ENCODE peak calls at places on chromosomes 5 and 9, in six cellular contexts. One of them, this sample, is unnamed.

GRCh38 chr5:76709762-76710161 is 6.2 kb upstream of the F2R start:
- DNase-seq in CD4-positive, CD25-positive, alpha-beta regulatory T cell: no peak
- DNase-seq in keratinocyte: no peak
- DNase-seq in prostate gland: no peak
- DNase-seq in SK-N-SH: no peak
- DNase-seq in CD8-positive, alpha-beta memory T cell: no peak
- DNase-seq in this sample: no peak

GRCh38 chr5:134073404-134073803 is 41.1 kb upstream of the TCF7 start:
- DNase-seq in CD4-positive, CD25-positive, alpha-beta regulatory T cell: no peak
- DNase-seq in keratinocyte: no peak
- DNase-seq in prostate gland: no peak
- DNase-seq in SK-N-SH: no peak
- DNase-seq in CD8-positive, alpha-beta memory T cell: no peak
- DNase-seq in this sample: no peak

GRCh38 chr9:22084336-22085035 is 75.4 kb upstream of the CDKN2B start:
- DNase-seq in CD4-positive, CD25-positive, alpha-beta regulatory T cell: no peak
- DNase-seq in keratinocyte: no peak
- DNase-seq in prostate gland: no peak
- DNase-seq in SK-N-SH: no peak
- DNase-seq in CD8-positive, alpha-beta memory T cell: no peak
- DNase-seq in this sample: no peak

GRCh38 chr5:143427122-143427735 is 23.7 kb upstream of the NR3C1 start:
- DNase-seq in CD4-positive, CD25-positive, alpha-beta regulatory T cell: no peak
- DNase-seq in keratinocyte: no peak
- DNase-seq in prostate gland: no peak
- DNase-seq in SK-N-SH: no peak
- DNase-seq in CD8-positive, alpha-beta memory T cell: no peak
- DNase-seq in this sample: no peak

GRCh38 chr9:87420884-87421283 is 76.8 kb upstream of the DAPK1 start:
- DNase-seq in CD4-positive, CD25-positive, alpha-beta regulatory T cell: no peak
- DNase-seq in keratinocyte: no peak
- DNase-seq in prostate gland: no peak
- DNase-seq in SK-N-SH: no peak
- DNase-seq in CD8-positive, alpha-beta memory T cell: no peak
- DNase-seq in this sample: no peak

GRCh38 chr9:32579706-32580331 is 6.9 kb upstream of the NDUFB6 start:
- DNase-seq in CD4-positive, CD25-positive, alpha-beta regulatory T cell: peak
- DNase-seq in keratinocyte: peak
- DNase-seq in prostate gland: peak
- DNase-seq in SK-N-SH: peak
- DNase-seq in CD8-positive, alpha-beta memory T cell: peak
- DNase-seq in this sample: peak

GRCh38 chr9:99922711-99923030 is 16.2 kb downstream of the STX17 start:
- DNase-seq in CD4-positive, CD25-positive, alpha-beta regulatory T cell: no peak
- DNase-seq in keratinocyte: no peak
- DNase-seq in prostate gland: no peak
- DNase-seq in SK-N-SH: no peak
- DNase-seq in CD8-positive, alpha-beta memory T cell: no peak
- DNase-seq in this sample: no peak

GRCh38 chr9:25990376-25990775 is 312.1 kb upstream of the TUSC1 start:
- DNase-seq in CD4-positive, CD25-positive, alpha-beta regulatory T cell: no peak
- DNase-seq in keratinocyte: no peak
- DNase-seq in prostate gland: no peak
- DNase-seq in SK-N-SH: no peak
- DNase-seq in CD8-positive, alpha-beta memory T cell: no peak
- DNase-seq in this sample: no peak

GRCh38 chr9:129597355-129598088 is 23.4 kb downstream of the C9orf50 start:
- DNase-seq in CD4-positive, CD25-positive, alpha-beta regulatory T cell: peak
- DNase-seq in keratinocyte: no peak
- DNase-seq in prostate gland: peak
- DNase-seq in SK-N-SH: peak
- DNase-seq in CD8-positive, alpha-beta memory T cell: peak
- DNase-seq in this sample: peak

GRCh38 chr9:87140605-87141109 is 193.4 kb upstream of the GAS1 start:
- DNase-seq in CD4-positive, CD25-positive, alpha-beta regulatory T cell: no peak
- DNase-seq in keratinocyte: no peak
- DNase-seq in prostate gland: no peak
- DNase-seq in SK-N-SH: no peak
- DNase-seq in CD8-positive, alpha-beta memory T cell: no peak
- DNase-seq in this sample: no peak

GRCh38 chr9:132485454-132485853 is 75.4 kb downstream of the CFAP77 start:
- DNase-seq in CD4-positive, CD25-positive, alpha-beta regulatory T cell: no peak
- DNase-seq in keratinocyte: no peak
- DNase-seq in prostate gland: no peak
- DNase-seq in SK-N-SH: no peak
- DNase-seq in CD8-positive, alpha-beta memory T cell: no peak
- DNase-seq in this sample: no peak

GRCh38 chr9:32716955-32717354 is 66.4 kb upstream of the TMEM215 start:
- DNase-seq in CD4-positive, CD25-positive, alpha-beta regulatory T cell: no peak
- DNase-seq in keratinocyte: no peak
- DNase-seq in prostate gland: no peak
- DNase-seq in SK-N-SH: no peak
- DNase-seq in CD8-positive, alpha-beta memory T cell: no peak
- DNase-seq in this sample: no peak

GRCh38 chr5:94361832-94362754 is 256.3 kb downstream of the KIAA0825 start:
- DNase-seq in CD4-positive, CD25-positive, alpha-beta regulatory T cell: no peak
- DNase-seq in keratinocyte: peak
- DNase-seq in prostate gland: no peak
- DNase-seq in SK-N-SH: no peak
- DNase-seq in CD8-positive, alpha-beta memory T cell: no peak
- DNase-seq in this sample: no peak

GRCh38 chr5:116013931-116014330 is 18.3 kb upstream of the ARL14EPL start:
- DNase-seq in CD4-positive, CD25-positive, alpha-beta regulatory T cell: no peak
- DNase-seq in keratinocyte: no peak
- DNase-seq in prostate gland: no peak
- DNase-seq in SK-N-SH: no peak
- DNase-seq in CD8-positive, alpha-beta memory T cell: no peak
- DNase-seq in this sample: no peak

GRCh38 chr5:77138981-77139380 is 51.9 kb upstream of the ZBED3 start:
- DNase-seq in CD4-positive, CD25-positive, alpha-beta regulatory T cell: no peak
- DNase-seq in keratinocyte: no peak
- DNase-seq in prostate gland: peak
- DNase-seq in SK-N-SH: peak
- DNase-seq in CD8-positive, alpha-beta memory T cell: no peak
- DNase-seq in this sample: no peak

GRCh38 chr5:407801-408268 is 35.1 kb upstream of the EXOC3 start:
- DNase-seq in CD4-positive, CD25-positive, alpha-beta regulatory T cell: no peak
- DNase-seq in keratinocyte: no peak
- DNase-seq in prostate gland: no peak
- DNase-seq in SK-N-SH: no peak
- DNase-seq in CD8-positive, alpha-beta memory T cell: no peak
- DNase-seq in this sample: no peak

GRCh38 chr5:307794-308579 is 13.5 kb upstream of the AHRR start:
- DNase-seq in CD4-positive, CD25-positive, alpha-beta regulatory T cell: no peak
- DNase-seq in keratinocyte: no peak
- DNase-seq in prostate gland: no peak
- DNase-seq in SK-N-SH: no peak
- DNase-seq in CD8-positive, alpha-beta memory T cell: no peak
- DNase-seq in this sample: no peak

GRCh38 chr5:125485003-125485641 is 738.7 kb upstream of the ZNF608 start:
- DNase-seq in CD4-positive, CD25-positive, alpha-beta regulatory T cell: no peak
- DNase-seq in keratinocyte: peak
- DNase-seq in prostate gland: peak
- DNase-seq in SK-N-SH: peak
- DNase-seq in CD8-positive, alpha-beta memory T cell: no peak
- DNase-seq in this sample: peak

GRCh38 chr5:57889558-57889957 is 406.9 kb upstream of the ACTBL2 start:
- DNase-seq in CD4-positive, CD25-positive, alpha-beta regulatory T cell: no peak
- DNase-seq in keratinocyte: peak
- DNase-seq in prostate gland: no peak
- DNase-seq in SK-N-SH: no peak
- DNase-seq in CD8-positive, alpha-beta memory T cell: no peak
- DNase-seq in this sample: no peak

GRCh38 chr5:112703866-112704820 is 33.5 kb upstream of the APC start:
- DNase-seq in CD4-positive, CD25-positive, alpha-beta regulatory T cell: no peak
- DNase-seq in keratinocyte: no peak
- DNase-seq in prostate gland: no peak
- DNase-seq in SK-N-SH: no peak
- DNase-seq in CD8-positive, alpha-beta memory T cell: no peak
- DNase-seq in this sample: no peak

GRCh38 chr9:71886015-71886414 is 25.0 kb downstream of the ABHD17B start:
- DNase-seq in CD4-positive, CD25-positive, alpha-beta regulatory T cell: no peak
- DNase-seq in keratinocyte: no peak
- DNase-seq in prostate gland: no peak
- DNase-seq in SK-N-SH: no peak
- DNase-seq in CD8-positive, alpha-beta memory T cell: no peak
- DNase-seq in this sample: no peak

GRCh38 chr5:179393078-179393477 is 47.8 kb upstream of the ADAMTS2 start:
- DNase-seq in CD4-positive, CD25-positive, alpha-beta regulatory T cell: no peak
- DNase-seq in keratinocyte: no peak
- DNase-seq in prostate gland: no peak
- DNase-seq in SK-N-SH: no peak
- DNase-seq in CD8-positive, alpha-beta memory T cell: no peak
- DNase-seq in this sample: no peak

GRCh38 chr9:136839229-136840139 is 2.8 kb upstream of the AJM1 start:
- DNase-seq in CD4-positive, CD25-positive, alpha-beta regulatory T cell: no peak
- DNase-seq in keratinocyte: no peak
- DNase-seq in prostate gland: no peak
- DNase-seq in SK-N-SH: no peak
- DNase-seq in CD8-positive, alpha-beta memory T cell: no peak
- DNase-seq in this sample: no peak

GRCh38 chr9:20495133-20495532 is 127.2 kb downstream of the MLLT3 start:
- DNase-seq in CD4-positive, CD25-positive, alpha-beta regulatory T cell: no peak
- DNase-seq in keratinocyte: no peak
- DNase-seq in prostate gland: no peak
- DNase-seq in SK-N-SH: no peak
- DNase-seq in CD8-positive, alpha-beta memory T cell: no peak
- DNase-seq in this sample: no peak

GRCh38 chr9:32359452-32359851 is 25.0 kb upstream of the ACO1 start:
- DNase-seq in CD4-positive, CD25-positive, alpha-beta regulatory T cell: no peak
- DNase-seq in keratinocyte: no peak
- DNase-seq in prostate gland: no peak
- DNase-seq in SK-N-SH: no peak
- DNase-seq in CD8-positive, alpha-beta memory T cell: no peak
- DNase-seq in this sample: no peak

GRCh38 chr9:79583957-79584654 is 12.3 kb downstream of the TLE4 start:
- DNase-seq in CD4-positive, CD25-positive, alpha-beta regulatory T cell: peak
- DNase-seq in keratinocyte: no peak
- DNase-seq in prostate gland: no peak
- DNase-seq in SK-N-SH: no peak
- DNase-seq in CD8-positive, alpha-beta memory T cell: no peak
- DNase-seq in this sample: peak

GRCh38 chr5:180054226-180054625 is 17.3 kb downstream of the RNF130 start:
- DNase-seq in CD4-positive, CD25-positive, alpha-beta regulatory T cell: no peak
- DNase-seq in keratinocyte: no peak
- DNase-seq in prostate gland: no peak
- DNase-seq in SK-N-SH: no peak
- DNase-seq in CD8-positive, alpha-beta memory T cell: no peak
- DNase-seq in this sample: no peak

GRCh38 chr9:95516736-95517558 is at the start of gene PTCH1:
- DNase-seq in CD4-positive, CD25-positive, alpha-beta regulatory T cell: peak
- DNase-seq in keratinocyte: no peak
- DNase-seq in prostate gland: peak
- DNase-seq in SK-N-SH: peak
- DNase-seq in CD8-positive, alpha-beta memory T cell: peak
- DNase-seq in this sample: no peak

GRCh38 chr5:154967419-154968024 is 26.6 kb downstream of the MRPL22 start:
- DNase-seq in CD4-positive, CD25-positive, alpha-beta regulatory T cell: peak
- DNase-seq in keratinocyte: no peak
- DNase-seq in prostate gland: no peak
- DNase-seq in SK-N-SH: peak
- DNase-seq in CD8-positive, alpha-beta memory T cell: no peak
- DNase-seq in this sample: no peak

DNA sequence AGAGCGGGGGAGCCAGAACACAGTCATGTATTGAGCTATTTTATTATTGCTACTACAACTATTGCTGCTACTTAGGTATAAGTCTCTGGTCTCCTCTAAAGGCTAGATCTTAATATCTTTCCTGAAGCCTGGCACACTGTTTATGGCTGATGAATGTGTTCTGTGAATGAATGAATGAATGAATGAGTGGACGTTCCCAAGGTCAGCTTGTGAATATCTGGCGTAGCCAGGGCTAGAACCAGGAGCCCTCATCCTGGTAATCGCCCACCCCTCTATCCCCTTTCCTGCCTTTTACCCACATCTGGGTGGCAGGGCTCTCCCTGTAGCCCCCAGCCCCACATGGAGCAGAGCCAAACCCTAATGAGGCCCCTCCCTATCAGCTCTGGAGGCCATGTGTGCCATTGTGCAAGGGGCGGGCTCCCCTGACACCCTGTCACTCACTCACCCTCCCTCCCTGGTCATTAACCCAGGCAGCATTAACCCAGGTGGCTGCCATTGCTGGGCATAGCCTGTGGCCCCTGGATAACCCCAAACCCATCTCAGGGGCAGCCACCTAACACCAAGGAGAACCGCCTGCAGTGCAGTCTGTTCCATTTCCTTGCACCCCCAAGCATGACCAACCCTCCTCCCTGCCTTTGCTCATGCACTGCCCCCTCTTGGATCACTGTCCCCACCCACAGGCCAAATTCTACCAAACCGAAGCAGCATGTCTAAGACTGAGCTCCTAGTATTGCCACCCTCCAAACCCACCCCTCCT is 2.0 kb upstream of the AKNA start:
- DNase-seq in CD4-positive, CD25-positive, alpha-beta regulatory T cell: no peak
- DNase-seq in keratinocyte: no peak
- DNase-seq in prostate gland: no peak
- DNase-seq in SK-N-SH: peak
- DNase-seq in CD8-positive, alpha-beta memory T cell: no peak
- DNase-seq in this sample: no peak
- H3K27ac ChIP-seq in CD4-positive, CD25-positive, alpha-beta regulatory T cell: peak
- H3K27ac ChIP-seq in keratinocyte: no peak
- H3K27ac ChIP-seq in prostate gland: peak
- H3K27ac ChIP-seq in SK-N-SH: no peak
- H3K27ac ChIP-seq in CD8-positive, alpha-beta memory T cell: peak
- H3K27ac ChIP-seq in this sample: peak

GRCh38 chr5:174096619-174097018 is 51.1 kb downstream of the NSG2 start:
- DNase-seq in CD4-positive, CD25-positive, alpha-beta regulatory T cell: no peak
- DNase-seq in keratinocyte: no peak
- DNase-seq in prostate gland: no peak
- DNase-seq in SK-N-SH: no peak
- DNase-seq in CD8-positive, alpha-beta memory T cell: no peak
- DNase-seq in this sample: no peak
- H3K4me3 ChIP-seq in CD4-positive, CD25-positive, alpha-beta regulatory T cell: no peak
- H3K4me3 ChIP-seq in keratinocyte: no peak
- H3K4me3 ChIP-seq in prostate gland: no peak
- H3K4me3 ChIP-seq in SK-N-SH: no peak
- H3K4me3 ChIP-seq in CD8-positive, alpha-beta memory T cell: no peak
- H3K4me3 ChIP-seq in this sample: no peak

GRCh38 chr5:34499001-34499734 is 157.0 kb upstream of the RAI14 start:
- DNase-seq in CD4-positive, CD25-positive, alpha-beta regulatory T cell: peak
- DNase-seq in keratinocyte: no peak
- DNase-seq in prostate gland: no peak
- DNase-seq in SK-N-SH: no peak
- DNase-seq in CD8-positive, alpha-beta memory T cell: no peak
- DNase-seq in this sample: no peak
- H3K27ac ChIP-seq in CD4-positive, CD25-positive, alpha-beta regulatory T cell: no peak
- H3K27ac ChIP-seq in keratinocyte: peak
- H3K27ac ChIP-seq in prostate gland: no peak
- H3K27ac ChIP-seq in SK-N-SH: no peak
- H3K27ac ChIP-seq in CD8-positive, alpha-beta memory T cell: no peak
- H3K27ac ChIP-seq in this sample: peak

DNA sequence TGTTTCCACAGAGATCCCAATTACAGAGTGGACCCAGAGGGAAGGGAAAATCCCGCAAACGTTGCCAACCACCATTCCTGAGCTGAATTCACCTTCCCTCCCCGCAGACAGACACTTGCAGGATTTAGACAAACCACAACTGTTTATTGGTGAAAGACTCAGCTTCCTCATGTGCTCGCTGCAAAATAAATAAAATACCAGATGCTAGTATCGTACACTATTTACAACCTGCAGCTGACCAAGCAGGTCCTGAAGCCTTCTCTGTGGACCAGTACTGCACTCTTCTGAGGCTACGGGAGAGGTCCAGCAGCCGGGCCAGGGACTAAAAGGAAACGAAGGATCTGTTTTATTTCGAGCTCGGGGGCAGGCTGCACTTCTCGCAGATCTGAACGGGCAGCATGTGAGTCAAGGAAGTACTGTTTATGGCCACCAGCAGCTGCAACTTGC is 2.4 kb downstream of the CCNO start:
- DNase-seq in CD4-positive, CD25-positive, alpha-beta regulatory T cell: no peak
- DNase-seq in keratinocyte: no peak
- DNase-seq in prostate gland: no peak
- DNase-seq in SK-N-SH: no peak
- DNase-seq in CD8-positive, alpha-beta memory T cell: no peak
- DNase-seq in this sample: no peak
- H3K4me3 ChIP-seq in CD4-positive, CD25-positive, alpha-beta regulatory T cell: no peak
- H3K4me3 ChIP-seq in keratinocyte: peak
- H3K4me3 ChIP-seq in prostate gland: no peak
- H3K4me3 ChIP-seq in SK-N-SH: peak
- H3K4me3 ChIP-seq in CD8-positive, alpha-beta memory T cell: peak
- H3K4me3 ChIP-seq in this sample: no peak

This sample was measured in lung.